ENCODE peak calls at places on chromosomes 16 and 17, in nine cellular contexts. One of them, this sample, is unnamed.

GRCh38 chr16:16908058-16908457 is 529.1 kb downstream of the NPIPA7 start:
- DNase-seq in astrocyte of the cerebellum: no peak
- DNase-seq in ovary: no peak
- DNase-seq in AG09319: no peak
- DNase-seq in spleen: no peak
- DNase-seq in H1: no peak
- DNase-seq in nephron progenitor cell: no peak
- DNase-seq in left ventricle myocardium inferior: no peak
- DNase-seq in heart left ventricle: no peak
- DNase-seq in this sample: no peak

GRCh38 chr17:57940653-57941329 is 14.4 kb downstream of the CUEDC1 start:
- DNase-seq in astrocyte of the cerebellum: no peak
- DNase-seq in ovary: no peak
- DNase-seq in AG09319: no peak
- DNase-seq in spleen: no peak
- DNase-seq in H1: no peak
- DNase-seq in nephron progenitor cell: no peak
- DNase-seq in left ventricle myocardium inferior: no peak
- DNase-seq in heart left ventricle: no peak
- DNase-seq in this sample: no peak

GRCh38 chr17:78040561-78041400 is 82.3 kb downstream of the TNRC6C start:
- DNase-seq in astrocyte of the cerebellum: peak
- DNase-seq in ovary: peak
- DNase-seq in AG09319: no peak
- DNase-seq in spleen: peak
- DNase-seq in H1: no peak
- DNase-seq in nephron progenitor cell: no peak
- DNase-seq in left ventricle myocardium inferior: peak
- DNase-seq in heart left ventricle: peak
- DNase-seq in this sample: no peak

GRCh38 chr17:38591759-38592241 is 14.0 kb downstream of the SRCIN1 start:
- DNase-seq in astrocyte of the cerebellum: no peak
- DNase-seq in ovary: no peak
- DNase-seq in AG09319: no peak
- DNase-seq in spleen: no peak
- DNase-seq in H1: no peak
- DNase-seq in nephron progenitor cell: no peak
- DNase-seq in left ventricle myocardium inferior: no peak
- DNase-seq in heart left ventricle: no peak
- DNase-seq in this sample: no peak

GRCh38 chr17:79740413-79740812 is 9.7 kb downstream of the ENPP7 start:
- DNase-seq in astrocyte of the cerebellum: no peak
- DNase-seq in ovary: no peak
- DNase-seq in AG09319: no peak
- DNase-seq in spleen: no peak
- DNase-seq in H1: no peak
- DNase-seq in nephron progenitor cell: no peak
- DNase-seq in left ventricle myocardium inferior: no peak
- DNase-seq in heart left ventricle: no peak
- DNase-seq in this sample: no peak

GRCh38 chr17:42317256-42317966 is 29.1 kb downstream of the STAT5A start:
- DNase-seq in astrocyte of the cerebellum: no peak
- DNase-seq in ovary: no peak
- DNase-seq in AG09319: no peak
- DNase-seq in spleen: no peak
- DNase-seq in H1: no peak
- DNase-seq in nephron progenitor cell: no peak
- DNase-seq in left ventricle myocardium inferior: no peak
- DNase-seq in heart left ventricle: no peak
- DNase-seq in this sample: no peak

GRCh38 chr17:2405247-2405926 is 4.5 kb upstream of the MNT start:
- DNase-seq in astrocyte of the cerebellum: no peak
- DNase-seq in ovary: no peak
- DNase-seq in AG09319: no peak
- DNase-seq in spleen: no peak
- DNase-seq in H1: no peak
- DNase-seq in nephron progenitor cell: no peak
- DNase-seq in left ventricle myocardium inferior: no peak
- DNase-seq in heart left ventricle: no peak
- DNase-seq in this sample: no peak

GRCh38 chr17:4189280-4189679 is 46.3 kb downstream of the CYB5D2 start:
- DNase-seq in astrocyte of the cerebellum: no peak
- DNase-seq in ovary: no peak
- DNase-seq in AG09319: no peak
- DNase-seq in spleen: peak
- DNase-seq in H1: no peak
- DNase-seq in nephron progenitor cell: no peak
- DNase-seq in left ventricle myocardium inferior: no peak
- DNase-seq in heart left ventricle: no peak
- DNase-seq in this sample: no peak

GRCh38 chr17:50687200-50688066 is 20.3 kb downstream of the ANKRD40 start:
- DNase-seq in astrocyte of the cerebellum: peak
- DNase-seq in ovary: peak
- DNase-seq in AG09319: no peak
- DNase-seq in spleen: no peak
- DNase-seq in H1: no peak
- DNase-seq in nephron progenitor cell: no peak
- DNase-seq in left ventricle myocardium inferior: no peak
- DNase-seq in heart left ventricle: no peak
- DNase-seq in this sample: no peak

GRCh38 chr17:60277258-60277657 is 114.7 kb downstream of the USP32 start:
- DNase-seq in astrocyte of the cerebellum: no peak
- DNase-seq in ovary: no peak
- DNase-seq in AG09319: no peak
- DNase-seq in spleen: no peak
- DNase-seq in H1: no peak
- DNase-seq in nephron progenitor cell: no peak
- DNase-seq in left ventricle myocardium inferior: no peak
- DNase-seq in heart left ventricle: no peak
- DNase-seq in this sample: no peak

GRCh38 chr16:87806246-87806607 is 40.4 kb upstream of the KLHDC4 start:
- DNase-seq in astrocyte of the cerebellum: no peak
- DNase-seq in ovary: no peak
- DNase-seq in AG09319: no peak
- DNase-seq in spleen: no peak
- DNase-seq in H1: no peak
- DNase-seq in nephron progenitor cell: no peak
- DNase-seq in left ventricle myocardium inferior: no peak
- DNase-seq in heart left ventricle: no peak
- DNase-seq in this sample: no peak

GRCh38 chr17:75352079-75352569 is 53.4 kb downstream of the GRB2 start:
- DNase-seq in astrocyte of the cerebellum: no peak
- DNase-seq in ovary: no peak
- DNase-seq in AG09319: no peak
- DNase-seq in spleen: no peak
- DNase-seq in H1: no peak
- DNase-seq in nephron progenitor cell: peak
- DNase-seq in left ventricle myocardium inferior: no peak
- DNase-seq in heart left ventricle: no peak
- DNase-seq in this sample: no peak

GRCh38 chr16:5905935-5906334 is 808.3 kb upstream of the EEF2KMT start:
- DNase-seq in astrocyte of the cerebellum: no peak
- DNase-seq in ovary: no peak
- DNase-seq in AG09319: no peak
- DNase-seq in spleen: no peak
- DNase-seq in H1: no peak
- DNase-seq in nephron progenitor cell: no peak
- DNase-seq in left ventricle myocardium inferior: no peak
- DNase-seq in heart left ventricle: no peak
- DNase-seq in this sample: no peak

GRCh38 chr16:838741-839140 is 38.2 kb upstream of the GNG13 start:
- DNase-seq in astrocyte of the cerebellum: no peak
- DNase-seq in ovary: no peak
- DNase-seq in AG09319: no peak
- DNase-seq in spleen: no peak
- DNase-seq in H1: no peak
- DNase-seq in nephron progenitor cell: no peak
- DNase-seq in left ventricle myocardium inferior: no peak
- DNase-seq in heart left ventricle: peak
- DNase-seq in this sample: no peak

GRCh38 chr16:85865-86264 is 7.8 kb downstream of the MPG start:
- DNase-seq in astrocyte of the cerebellum: no peak
- DNase-seq in ovary: no peak
- DNase-seq in AG09319: no peak
- DNase-seq in spleen: no peak
- DNase-seq in H1: no peak
- DNase-seq in nephron progenitor cell: no peak
- DNase-seq in left ventricle myocardium inferior: no peak
- DNase-seq in heart left ventricle: peak
- DNase-seq in this sample: no peak

GRCh38 chr16:67786491-67786890 is 19.9 kb downstream of the RANBP10 start:
- DNase-seq in astrocyte of the cerebellum: no peak
- DNase-seq in ovary: no peak
- DNase-seq in AG09319: no peak
- DNase-seq in spleen: no peak
- DNase-seq in H1: no peak
- DNase-seq in nephron progenitor cell: no peak
- DNase-seq in left ventricle myocardium inferior: no peak
- DNase-seq in heart left ventricle: no peak
- DNase-seq in this sample: no peak
- TF ChIP-seq CTCF in astrocyte of the cerebellum: no peak
- TF ChIP-seq CTCF in ovary: no peak
- TF ChIP-seq CTCF in AG09319: no peak
- TF ChIP-seq CTCF in spleen: no peak
- TF ChIP-seq CTCF in H1: no peak
- TF ChIP-seq CTCF in nephron progenitor cell: no peak
- TF ChIP-seq CTCF in left ventricle myocardium inferior: no peak
- TF ChIP-seq CTCF in heart left ventricle: no peak
- TF ChIP-seq CTCF in this sample: no peak

DNA sequence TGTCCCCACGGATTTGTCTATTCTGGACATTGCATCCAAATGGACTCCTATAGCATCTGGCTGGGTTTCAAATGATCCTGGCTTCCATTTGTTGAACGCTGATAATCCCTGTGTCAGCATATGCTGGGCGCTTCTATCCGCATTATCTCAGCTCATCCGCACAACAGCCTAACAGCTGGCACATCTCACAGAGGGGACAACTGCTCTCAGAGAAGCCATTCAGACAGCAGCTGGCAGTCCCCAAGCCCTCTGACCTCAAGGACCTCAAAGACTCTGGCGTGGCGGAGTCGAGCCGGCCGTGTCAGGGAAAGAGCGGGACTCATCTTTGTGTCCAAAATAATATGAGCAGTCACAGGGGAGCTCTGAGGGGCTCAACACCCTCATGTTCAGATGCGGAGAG is 82.3 kb downstream of the NT5M start:
- DNase-seq in astrocyte of the cerebellum: no peak
- DNase-seq in ovary: no peak
- DNase-seq in AG09319: no peak
- DNase-seq in spleen: peak
- DNase-seq in H1: no peak
- DNase-seq in nephron progenitor cell: no peak
- DNase-seq in left ventricle myocardium inferior: no peak
- DNase-seq in heart left ventricle: peak
- DNase-seq in this sample: no peak
- TF ChIP-seq CTCF in astrocyte of the cerebellum: no peak
- TF ChIP-seq CTCF in ovary: no peak
- TF ChIP-seq CTCF in AG09319: no peak
- TF ChIP-seq CTCF in spleen: no peak
- TF ChIP-seq CTCF in H1: no peak
- TF ChIP-seq CTCF in nephron progenitor cell: no peak
- TF ChIP-seq CTCF in left ventricle myocardium inferior: no peak
- TF ChIP-seq CTCF in heart left ventricle: no peak
- TF ChIP-seq CTCF in this sample: no peak

DNA sequence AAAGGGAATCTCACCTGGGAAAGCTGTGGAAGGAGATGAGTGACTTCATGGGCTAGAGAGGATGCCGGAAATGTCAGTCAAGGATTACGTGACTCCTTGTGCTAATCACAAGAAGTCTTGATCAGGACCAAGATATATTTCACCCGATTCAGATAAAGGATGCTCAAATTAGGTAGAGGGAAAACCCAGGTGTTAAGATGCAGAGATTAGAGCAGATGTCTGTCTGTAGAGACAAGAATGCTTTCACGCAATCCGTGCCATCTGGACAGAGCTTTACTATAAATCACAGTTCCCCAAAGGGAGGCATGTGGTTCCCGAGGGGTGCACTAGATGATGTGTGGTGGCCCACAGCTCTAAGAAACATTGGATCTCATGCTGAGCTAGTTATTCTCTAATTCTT is 9.7 kb upstream of the MAP3K14 start:
- DNase-seq in astrocyte of the cerebellum: no peak
- DNase-seq in ovary: no peak
- DNase-seq in AG09319: no peak
- DNase-seq in spleen: no peak
- DNase-seq in H1: no peak
- DNase-seq in nephron progenitor cell: no peak
- DNase-seq in left ventricle myocardium inferior: no peak
- DNase-seq in heart left ventricle: no peak
- DNase-seq in this sample: no peak
- TF ChIP-seq CTCF in astrocyte of the cerebellum: no peak
- TF ChIP-seq CTCF in ovary: no peak
- TF ChIP-seq CTCF in AG09319: no peak
- TF ChIP-seq CTCF in spleen: no peak
- TF ChIP-seq CTCF in H1: no peak
- TF ChIP-seq CTCF in nephron progenitor cell: no peak
- TF ChIP-seq CTCF in left ventricle myocardium inferior: no peak
- TF ChIP-seq CTCF in heart left ventricle: no peak
- TF ChIP-seq CTCF in this sample: no peak

DNA sequence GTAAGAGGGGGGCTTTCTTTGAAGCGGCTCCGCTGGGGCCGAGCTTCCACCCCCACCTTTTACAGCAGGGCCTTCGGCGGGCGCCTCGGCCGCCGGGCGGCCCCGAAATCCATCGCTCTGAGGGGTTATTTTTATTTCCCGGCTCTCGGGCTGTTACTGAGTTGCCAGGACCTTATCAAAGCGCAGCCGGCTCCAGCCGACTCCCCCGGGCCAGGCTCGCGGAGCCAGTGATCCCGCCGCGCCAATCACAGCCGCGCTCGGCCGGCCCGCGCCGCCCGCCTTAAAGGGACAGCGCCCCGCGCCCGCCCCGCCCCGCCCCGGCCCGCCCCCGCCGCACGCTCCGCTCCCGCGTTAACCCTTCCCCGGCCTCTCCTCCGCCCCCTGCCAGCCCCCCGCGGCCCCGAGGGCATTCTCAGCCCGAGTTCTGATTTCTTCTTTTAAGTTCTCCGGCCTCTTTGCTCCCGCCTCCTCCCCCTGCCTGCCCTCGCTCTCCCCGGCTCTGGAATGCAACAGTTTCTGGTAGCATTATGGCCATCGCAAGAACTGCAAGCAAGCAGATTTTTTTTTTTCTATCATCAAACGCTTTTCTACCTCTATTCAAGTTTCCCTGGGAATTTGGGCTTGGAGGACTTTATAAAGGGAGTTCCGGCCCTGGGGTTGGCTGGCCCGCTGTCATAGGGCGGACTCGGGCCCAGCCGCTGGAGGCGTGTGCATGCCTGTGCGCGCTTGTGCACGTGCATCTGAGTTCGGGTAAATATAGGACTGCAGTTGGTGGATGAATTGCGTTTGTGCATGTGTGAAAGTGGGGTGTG is at the start of gene AXIN2:
- DNase-seq in astrocyte of the cerebellum: peak
- DNase-seq in ovary: peak
- DNase-seq in AG09319: peak
- DNase-seq in spleen: peak
- DNase-seq in H1: peak
- DNase-seq in nephron progenitor cell: peak
- DNase-seq in left ventricle myocardium inferior: peak
- DNase-seq in heart left ventricle: peak
- DNase-seq in this sample: peak
- TF ChIP-seq CTCF in astrocyte of the cerebellum: peak
- TF ChIP-seq CTCF in ovary: no peak
- TF ChIP-seq CTCF in AG09319: no peak
- TF ChIP-seq CTCF in spleen: no peak
- TF ChIP-seq CTCF in H1: no peak
- TF ChIP-seq CTCF in nephron progenitor cell: no peak
- TF ChIP-seq CTCF in left ventricle myocardium inferior: peak
- TF ChIP-seq CTCF in heart left ventricle: no peak
- TF ChIP-seq CTCF in this sample: no peak